ENCODE peak calls at places on chromosomes 1 and 21, in eight cellular contexts. One of them, this sample, is unnamed.
A peak's percentile ranks its signal among the peaks of the same experiment; 100 is the strongest.

GRCh38 chr1:158112994-158113758 is 67.5 kb upstream of the CD1D start:
- DNase-seq in stimulated activated CD4-positive, alpha-beta T cell treated with anti-CD3 and anti-CD28 coated beads, Interleukin-2, amount 100 ng/mL, for 48 hours: peak; percentile 38
- DNase-seq in B cell: peak; percentile 81
- DNase-seq in Calu3: peak; percentile 75
- DNase-seq in NCI-H510A treated with DMSO at 0.1 percent for 48 hours: peak; percentile 45
- DNase-seq in T-cell: peak; percentile 15
- DNase-seq in tibial artery: no peak
- DNase-seq in activated CD8-positive, alpha-beta memory T cell treated with anti-CD3 and anti-CD28 coated beads for 4 hours: no peak
- DNase-seq in this sample: peak; percentile 43

GRCh38 chr1:9376886-9377333 is 84.2 kb downstream of the SPSB1 start:
- DNase-seq in stimulated activated CD4-positive, alpha-beta T cell treated with anti-CD3 and anti-CD28 coated beads, Interleukin-2, amount 100 ng/mL, for 48 hours: no peak
- DNase-seq in B cell: no peak
- DNase-seq in Calu3: no peak
- DNase-seq in NCI-H510A treated with DMSO at 0.1 percent for 48 hours: no peak
- DNase-seq in T-cell: no peak
- DNase-seq in tibial artery: peak; percentile 96
- DNase-seq in activated CD8-positive, alpha-beta memory T cell treated with anti-CD3 and anti-CD28 coated beads for 4 hours: no peak
- DNase-seq in this sample: peak; percentile 88

GRCh38 chr1:203682401-203683383 is 56.1 kb downstream of the ATP2B4 start:
- DNase-seq in stimulated activated CD4-positive, alpha-beta T cell treated with anti-CD3 and anti-CD28 coated beads, Interleukin-2, amount 100 ng/mL, for 48 hours: peak; percentile 30
- DNase-seq in B cell: peak; percentile 50
- DNase-seq in Calu3: no peak
- DNase-seq in NCI-H510A treated with DMSO at 0.1 percent for 48 hours: peak; percentile 72
- DNase-seq in T-cell: peak; percentile 65
- DNase-seq in tibial artery: no peak
- DNase-seq in activated CD8-positive, alpha-beta memory T cell treated with anti-CD3 and anti-CD28 coated beads for 4 hours: no peak
- DNase-seq in this sample: no peak

GRCh38 chr1:114350731-114351445 is 160.1 kb downstream of the TRIM33 start:
- DNase-seq in stimulated activated CD4-positive, alpha-beta T cell treated with anti-CD3 and anti-CD28 coated beads, Interleukin-2, amount 100 ng/mL, for 48 hours: no peak
- DNase-seq in B cell: no peak
- DNase-seq in Calu3: no peak
- DNase-seq in NCI-H510A treated with DMSO at 0.1 percent for 48 hours: no peak
- DNase-seq in T-cell: no peak
- DNase-seq in tibial artery: no peak
- DNase-seq in activated CD8-positive, alpha-beta memory T cell treated with anti-CD3 and anti-CD28 coated beads for 4 hours: no peak
- DNase-seq in this sample: no peak

GRCh38 chr1:178451529-178451928 is 45.2 kb downstream of the CLEC20A start:
- DNase-seq in stimulated activated CD4-positive, alpha-beta T cell treated with anti-CD3 and anti-CD28 coated beads, Interleukin-2, amount 100 ng/mL, for 48 hours: no peak
- DNase-seq in B cell: no peak
- DNase-seq in Calu3: no peak
- DNase-seq in NCI-H510A treated with DMSO at 0.1 percent for 48 hours: no peak
- DNase-seq in T-cell: no peak
- DNase-seq in tibial artery: no peak
- DNase-seq in activated CD8-positive, alpha-beta memory T cell treated with anti-CD3 and anti-CD28 coated beads for 4 hours: no peak
- DNase-seq in this sample: peak; percentile 16

GRCh38 chr21:46080171-46081021 is 17.5 kb upstream of the COL6A2 start:
- DNase-seq in stimulated activated CD4-positive, alpha-beta T cell treated with anti-CD3 and anti-CD28 coated beads, Interleukin-2, amount 100 ng/mL, for 48 hours: no peak
- DNase-seq in B cell: no peak
- DNase-seq in Calu3: no peak
- DNase-seq in NCI-H510A treated with DMSO at 0.1 percent for 48 hours: no peak
- DNase-seq in T-cell: no peak
- DNase-seq in tibial artery: peak; percentile 88
- DNase-seq in activated CD8-positive, alpha-beta memory T cell treated with anti-CD3 and anti-CD28 coated beads for 4 hours: no peak
- DNase-seq in this sample: no peak

GRCh38 chr1:109928591-109929111 is 18.0 kb downstream of the CSF1 start:
- DNase-seq in stimulated activated CD4-positive, alpha-beta T cell treated with anti-CD3 and anti-CD28 coated beads, Interleukin-2, amount 100 ng/mL, for 48 hours: no peak
- DNase-seq in B cell: no peak
- DNase-seq in Calu3: no peak
- DNase-seq in NCI-H510A treated with DMSO at 0.1 percent for 48 hours: no peak
- DNase-seq in T-cell: no peak
- DNase-seq in tibial artery: peak; percentile 78
- DNase-seq in activated CD8-positive, alpha-beta memory T cell treated with anti-CD3 and anti-CD28 coated beads for 4 hours: no peak
- DNase-seq in this sample: peak; percentile 91

GRCh38 chr1:24481098-24481497 is 21.5 kb upstream of the RCAN3 start:
- DNase-seq in stimulated activated CD4-positive, alpha-beta T cell treated with anti-CD3 and anti-CD28 coated beads, Interleukin-2, amount 100 ng/mL, for 48 hours: no peak
- DNase-seq in B cell: peak; percentile 67
- DNase-seq in Calu3: no peak
- DNase-seq in NCI-H510A treated with DMSO at 0.1 percent for 48 hours: no peak
- DNase-seq in T-cell: peak; percentile 52
- DNase-seq in tibial artery: no peak
- DNase-seq in activated CD8-positive, alpha-beta memory T cell treated with anti-CD3 and anti-CD28 coated beads for 4 hours: no peak
- DNase-seq in this sample: no peak

GRCh38 chr1:234176000-234176399 is 197.3 kb upstream of the COA6 start:
- DNase-seq in stimulated activated CD4-positive, alpha-beta T cell treated with anti-CD3 and anti-CD28 coated beads, Interleukin-2, amount 100 ng/mL, for 48 hours: no peak
- DNase-seq in B cell: no peak
- DNase-seq in Calu3: no peak
- DNase-seq in NCI-H510A treated with DMSO at 0.1 percent for 48 hours: no peak
- DNase-seq in T-cell: no peak
- DNase-seq in tibial artery: no peak
- DNase-seq in activated CD8-positive, alpha-beta memory T cell treated with anti-CD3 and anti-CD28 coated beads for 4 hours: no peak
- DNase-seq in this sample: no peak

GRCh38 chr1:201656670-201657032 is 117.7 kb downstream of the NAV1 start:
- DNase-seq in stimulated activated CD4-positive, alpha-beta T cell treated with anti-CD3 and anti-CD28 coated beads, Interleukin-2, amount 100 ng/mL, for 48 hours: no peak
- DNase-seq in B cell: no peak
- DNase-seq in Calu3: no peak
- DNase-seq in NCI-H510A treated with DMSO at 0.1 percent for 48 hours: no peak
- DNase-seq in T-cell: no peak
- DNase-seq in tibial artery: no peak
- DNase-seq in activated CD8-positive, alpha-beta memory T cell treated with anti-CD3 and anti-CD28 coated beads for 4 hours: no peak
- DNase-seq in this sample: no peak

GRCh38 chr1:172266528-172267174 is 153.8 kb upstream of the C1orf105 start:
- DNase-seq in stimulated activated CD4-positive, alpha-beta T cell treated with anti-CD3 and anti-CD28 coated beads, Interleukin-2, amount 100 ng/mL, for 48 hours: peak; percentile 12
- DNase-seq in B cell: no peak
- DNase-seq in Calu3: no peak
- DNase-seq in NCI-H510A treated with DMSO at 0.1 percent for 48 hours: no peak
- DNase-seq in T-cell: no peak
- DNase-seq in tibial artery: no peak
- DNase-seq in activated CD8-positive, alpha-beta memory T cell treated with anti-CD3 and anti-CD28 coated beads for 4 hours: no peak
- DNase-seq in this sample: no peak

GRCh38 chr1:202274611-202275010 is 67.1 kb downstream of the UBE2T start:
- DNase-seq in stimulated activated CD4-positive, alpha-beta T cell treated with anti-CD3 and anti-CD28 coated beads, Interleukin-2, amount 100 ng/mL, for 48 hours: peak; percentile 16
- DNase-seq in B cell: peak; percentile 11
- DNase-seq in Calu3: peak; percentile 48
- DNase-seq in NCI-H510A treated with DMSO at 0.1 percent for 48 hours: peak; percentile 15
- DNase-seq in T-cell: peak; percentile 8
- DNase-seq in tibial artery: peak; percentile 41
- DNase-seq in activated CD8-positive, alpha-beta memory T cell treated with anti-CD3 and anti-CD28 coated beads for 4 hours: peak; percentile 11
- DNase-seq in this sample: peak; percentile 58

GRCh38 chr1:55212349-55213028 is 2.7 kb downstream of the USP24 start:
- DNase-seq in stimulated activated CD4-positive, alpha-beta T cell treated with anti-CD3 and anti-CD28 coated beads, Interleukin-2, amount 100 ng/mL, for 48 hours: no peak
- DNase-seq in B cell: peak; percentile 14
- DNase-seq in Calu3: no peak
- DNase-seq in NCI-H510A treated with DMSO at 0.1 percent for 48 hours: peak; percentile 35
- DNase-seq in T-cell: no peak
- DNase-seq in tibial artery: no peak
- DNase-seq in activated CD8-positive, alpha-beta memory T cell treated with anti-CD3 and anti-CD28 coated beads for 4 hours: no peak
- DNase-seq in this sample: no peak

GRCh38 chr1:209527993-209528392 is 55.5 kb upstream of the CAMK1G start:
- DNase-seq in stimulated activated CD4-positive, alpha-beta T cell treated with anti-CD3 and anti-CD28 coated beads, Interleukin-2, amount 100 ng/mL, for 48 hours: no peak
- DNase-seq in B cell: no peak
- DNase-seq in Calu3: peak; percentile 74
- DNase-seq in NCI-H510A treated with DMSO at 0.1 percent for 48 hours: peak; percentile 28
- DNase-seq in T-cell: no peak
- DNase-seq in tibial artery: no peak
- DNase-seq in activated CD8-positive, alpha-beta memory T cell treated with anti-CD3 and anti-CD28 coated beads for 4 hours: no peak
- DNase-seq in this sample: no peak

GRCh38 chr1:59908084-59908483 is 18.5 kb downstream of the CYP2J2 start:
- DNase-seq in stimulated activated CD4-positive, alpha-beta T cell treated with anti-CD3 and anti-CD28 coated beads, Interleukin-2, amount 100 ng/mL, for 48 hours: no peak
- DNase-seq in B cell: no peak
- DNase-seq in Calu3: no peak
- DNase-seq in NCI-H510A treated with DMSO at 0.1 percent for 48 hours: no peak
- DNase-seq in T-cell: no peak
- DNase-seq in tibial artery: no peak
- DNase-seq in activated CD8-positive, alpha-beta memory T cell treated with anti-CD3 and anti-CD28 coated beads for 4 hours: no peak
- DNase-seq in this sample: no peak

GRCh38 chr1:227803933-227804332 is 11.5 kb upstream of the PRSS38 start:
- DNase-seq in stimulated activated CD4-positive, alpha-beta T cell treated with anti-CD3 and anti-CD28 coated beads, Interleukin-2, amount 100 ng/mL, for 48 hours: no peak
- DNase-seq in B cell: no peak
- DNase-seq in Calu3: no peak
- DNase-seq in NCI-H510A treated with DMSO at 0.1 percent for 48 hours: no peak
- DNase-seq in T-cell: no peak
- DNase-seq in tibial artery: no peak
- DNase-seq in activated CD8-positive, alpha-beta memory T cell treated with anti-CD3 and anti-CD28 coated beads for 4 hours: no peak
- DNase-seq in this sample: no peak

GRCh38 chr1:19685994-19686393 is 21.3 kb downstream of the HTR6 start:
- DNase-seq in stimulated activated CD4-positive, alpha-beta T cell treated with anti-CD3 and anti-CD28 coated beads, Interleukin-2, amount 100 ng/mL, for 48 hours: no peak
- DNase-seq in B cell: no peak
- DNase-seq in Calu3: no peak
- DNase-seq in NCI-H510A treated with DMSO at 0.1 percent for 48 hours: no peak
- DNase-seq in T-cell: no peak
- DNase-seq in tibial artery: no peak
- DNase-seq in activated CD8-positive, alpha-beta memory T cell treated with anti-CD3 and anti-CD28 coated beads for 4 hours: no peak
- DNase-seq in this sample: no peak

GRCh38 chr1:87295720-87296119 is 33.0 kb upstream of the LMO4 start:
- DNase-seq in stimulated activated CD4-positive, alpha-beta T cell treated with anti-CD3 and anti-CD28 coated beads, Interleukin-2, amount 100 ng/mL, for 48 hours: no peak
- DNase-seq in B cell: no peak
- DNase-seq in Calu3: no peak
- DNase-seq in NCI-H510A treated with DMSO at 0.1 percent for 48 hours: no peak
- DNase-seq in T-cell: no peak
- DNase-seq in tibial artery: no peak
- DNase-seq in activated CD8-positive, alpha-beta memory T cell treated with anti-CD3 and anti-CD28 coated beads for 4 hours: no peak
- DNase-seq in this sample: no peak

GRCh38 chr1:14685078-14685477 is 86.6 kb downstream of the KAZN start:
- DNase-seq in stimulated activated CD4-positive, alpha-beta T cell treated with anti-CD3 and anti-CD28 coated beads, Interleukin-2, amount 100 ng/mL, for 48 hours: no peak
- DNase-seq in B cell: no peak
- DNase-seq in Calu3: no peak
- DNase-seq in NCI-H510A treated with DMSO at 0.1 percent for 48 hours: no peak
- DNase-seq in T-cell: no peak
- DNase-seq in tibial artery: no peak
- DNase-seq in activated CD8-positive, alpha-beta memory T cell treated with anti-CD3 and anti-CD28 coated beads for 4 hours: no peak
- DNase-seq in this sample: no peak

GRCh38 chr1:208423522-208423921 is 179.3 kb upstream of the PLXNA2 start:
- DNase-seq in stimulated activated CD4-positive, alpha-beta T cell treated with anti-CD3 and anti-CD28 coated beads, Interleukin-2, amount 100 ng/mL, for 48 hours: no peak
- DNase-seq in B cell: no peak
- DNase-seq in Calu3: no peak
- DNase-seq in NCI-H510A treated with DMSO at 0.1 percent for 48 hours: no peak
- DNase-seq in T-cell: no peak
- DNase-seq in tibial artery: no peak
- DNase-seq in activated CD8-positive, alpha-beta memory T cell treated with anti-CD3 and anti-CD28 coated beads for 4 hours: no peak
- DNase-seq in this sample: no peak

This sample was measured in hepatic stellate cell.